ENCODE peak calls at places on chromosomes 3 and 15, in nine cellular contexts. L, F, J, D, R, C, P, Y and M are unnamed samples.

GRCh38 chr15:39666671-39667070 is 85.8 kb downstream of the THBS1 start:
- DNase-seq in L (peak; percentile 20), F (no peak), J (no peak), D (no peak), R (no peak), C (no peak), P (no peak), Y (no peak), M (no peak)

GRCh38 chr3:37906734-37907282 is 45.1 kb downstream of the CTDSPL start:
- DNase-seq in L (no peak), F (no peak), J (peak; percentile 32), D (no peak), R (no peak), C (no peak), P (no peak), Y (no peak), M (no peak)

GRCh38 chr15:25667829-25668228 is 195.3 kb downstream of the ATP10A start:
- DNase-seq in L (no peak), F (no peak), J (no peak), D (no peak), R (no peak), C (no peak), P (no peak), Y (no peak), M (no peak)

GRCh38 chr3:4338751-4339150 is 35.6 kb downstream of the SETMAR start:
- DNase-seq in L (no peak), F (no peak), J (no peak), D (no peak), R (no peak), C (no peak), P (no peak), Y (no peak), M (no peak)

GRCh38 chr3:172449468-172450149 is 1.4 kb upstream of the GHSR start:
- DNase-seq in L (peak; percentile 7), F (no peak), J (peak; percentile 30), D (no peak), R (no peak), C (no peak), P (no peak), Y (peak; percentile 66), M (peak; percentile 65)

GRCh38 chr3:152960684-152961083 is 125.8 kb downstream of the P2RY1 start:
- DNase-seq in L (no peak), F (no peak), J (no peak), D (no peak), R (no peak), C (no peak), P (no peak), Y (no peak), M (no peak)

GRCh38 chr15:72198410-72199270 is 1.1 kb upstream of the GRAMD2A start:
- DNase-seq in L (no peak), F (no peak), J (no peak), D (no peak), R (no peak), C (no peak), P (no peak), Y (no peak), M (no peak)

GRCh38 chr3:127847236-127847720 is 25.0 kb upstream of the MGLL start:
- DNase-seq in L (no peak), F (no peak), J (no peak), D (no peak), R (no peak), C (no peak), P (no peak), Y (no peak), M (no peak)

GRCh38 chr3:127849368-127849767 is 27.1 kb upstream of the MGLL start:
- DNase-seq in L (no peak), F (no peak), J (no peak), D (no peak), R (no peak), C (no peak), P (no peak), Y (no peak), M (no peak)

GRCh38 chr15:58715266-58715917 is 34.1 kb downstream of the ADAM10 start:
- DNase-seq in L (no peak), F (no peak), J (no peak), D (no peak), R (no peak), C (no peak), P (no peak), Y (no peak), M (no peak)

GRCh38 chr3:50304601-50305000 is 1.2 kb upstream of the HYAL1 start:
- DNase-seq in L (no peak), F (no peak), J (no peak), D (no peak), R (no peak), C (no peak), P (no peak), Y (no peak), M (no peak)

GRCh38 chr15:82021992-82022391 is 23.8 kb downstream of the MEX3B start:
- DNase-seq in L (peak; percentile 21), F (no peak), J (no peak), D (no peak), R (no peak), C (peak; percentile 58), P (no peak), Y (no peak), M (no peak)

GRCh38 chr3:38582316-38582715 is 67.2 kb downstream of the SCN5A start:
- DNase-seq in L (no peak), F (no peak), J (no peak), D (no peak), R (peak; percentile 22), C (no peak), P (no peak), Y (no peak), M (no peak)

GRCh38 chr3:110859993-110860392 is 211.6 kb upstream of the NECTIN3 start:
- DNase-seq in L (no peak), F (no peak), J (no peak), D (no peak), R (no peak), C (no peak), P (no peak), Y (no peak), M (no peak)

GRCh38 chr3:174193559-174193958 is 665.6 kb upstream of the NAALADL2 start:
- DNase-seq in L (no peak), F (no peak), J (no peak), D (no peak), R (no peak), C (no peak), P (no peak), Y (no peak), M (no peak)

GRCh38 chr15:41546846-41547786 is 3.1 kb upstream of the RPAP1 start:
- DNase-seq in L (peak; percentile 65), F (no peak), J (no peak), D (no peak), R (no peak), C (no peak), P (no peak), Y (no peak), M (no peak)

GRCh38 chr15:50764331-50765201 is 940 bp downstream of the SPPL2A start:
- DNase-seq in L (no peak), F (no peak), J (peak; percentile 28), D (no peak), R (no peak), C (no peak), P (no peak), Y (no peak), M (no peak)

GRCh38 chr3:8984512-8984911 is 21.2 kb upstream of the RAD18 start:
- DNase-seq in L (no peak), F (no peak), J (no peak), D (no peak), R (no peak), C (no peak), P (no peak), Y (no peak), M (no peak)

GRCh38 chr3:154786724-154787123 is 293.4 kb upstream of the MME start:
- DNase-seq in L (no peak), F (no peak), J (no peak), D (no peak), R (no peak), C (no peak), P (no peak), Y (no peak), M (no peak)

GRCh38 chr15:88882745-88883144 is 12.6 kb downstream of the HAPLN3 start:
- DNase-seq in L (peak; percentile 53), F (no peak), J (no peak), D (no peak), R (no peak), C (no peak), P (no peak), Y (no peak), M (no peak)

GRCh38 chr3:39122811-39123210 is 15.3 kb downstream of the TTC21A start:
- DNase-seq in L (no peak), F (no peak), J (no peak), D (no peak), R (no peak), C (no peak), P (no peak), Y (no peak), M (no peak)

GRCh38 chr3:13244695-13245449 is 171.6 kb upstream of the IQSEC1 start:
- DNase-seq in L (no peak), F (no peak), J (no peak), D (no peak), R (no peak), C (no peak), P (no peak), Y (no peak), M (no peak)

GRCh38 chr15:55401786-55402246 is 6.3 kb downstream of the CCPG1 start:
- DNase-seq in L (no peak), F (no peak), J (no peak), D (no peak), R (no peak), C (no peak), P (no peak), Y (no peak), M (no peak)